ENCODE peak calls at places on chromosomes 3 and 15, in seven cellular contexts. G, Q, U, W, R, N and X are unnamed samples.

GRCh38 chr3:51343918-51344687 is 41.0 kb upstream of the MANF start:
- DNase-seq in G (no peak), W (no peak), N (peak; percentile 12), Q (no peak), U (no peak), R (no peak), X (peak; percentile 46)

GRCh38 chr3:57145852-57146251 is 19.3 kb downstream of the IL17RD start:
- DNase-seq in R (no peak), Q (no peak), N (no peak), U (no peak), W (no peak), G (no peak), X (peak; percentile 9)

GRCh38 chr3:193992638-193993037 is 143.3 kb upstream of the HES1 start:
- DNase-seq in N (no peak), Q (no peak), R (no peak), W (no peak), G (no peak), U (no peak), X (no peak)

GRCh38 chr3:66413151-66413751 is 87.6 kb downstream of the LRIG1 start:
- DNase-seq in G (no peak), R (no peak), Q (no peak), U (no peak), N (no peak), W (no peak), X (peak; percentile 52)

GRCh38 chr3:135034881-135035440 is 239.9 kb downstream of the EPHB1 start:
- DNase-seq in N (no peak), U (no peak), R (no peak), Q (no peak), W (no peak), G (no peak), X (no peak)

GRCh38 chr3:134652409-134652831 is 1.6 kb upstream of the KY start:
- DNase-seq in Q (peak; percentile 5), U (no peak), R (no peak), G (peak; percentile 33), N (no peak), W (peak; percentile 78), X (peak; percentile 45)

GRCh38 chr3:48564022-48564421 is 441 bp upstream of the UCN2 start:
- DNase-seq in W (no peak), U (peak; percentile 6), G (no peak), R (no peak), N (no peak), Q (peak; percentile 30), X (no peak)

GRCh38 chr15:92600902-92601301 is 54.7 kb downstream of the FAM174B start:
- DNase-seq in G (no peak), W (no peak), Q (no peak), N (no peak), U (no peak), R (no peak), X (no peak)

GRCh38 chr3:30625541-30626438 is 19.4 kb downstream of the TGFBR2 start:
- DNase-seq in Q (no peak), G (no peak), R (no peak), U (no peak), N (no peak), W (no peak), X (no peak)

GRCh38 chr15:23561914-23562313 is 3.6 kb upstream of the MKRN3 start:
- DNase-seq in R (no peak), U (no peak), W (no peak), G (peak; percentile 12), Q (no peak), N (no peak), X (no peak)

GRCh38 chr3:151146071-151146730 is 56.8 kb downstream of the GPR171 start:
- DNase-seq in Q (peak; percentile 77), N (peak; percentile 82), U (no peak), R (peak; percentile 55), W (peak; percentile 62), G (peak; percentile 92), X (peak; percentile 91)

GRCh38 chr3:188439080-188439479 is 285.1 kb downstream of the LPP start:
- DNase-seq in G (no peak), W (no peak), R (no peak), Q (peak; percentile 60), U (peak; percentile 5), N (no peak), X (no peak)

GRCh38 chr3:119763466-119763865 is 18.4 kb upstream of the NR1I2 start:
- DNase-seq in N (no peak), Q (no peak), R (no peak), G (no peak), W (no peak), U (no peak), X (no peak)

GRCh38 chr15:69593981-69594966 is 141.7 kb downstream of the RPLP1 start:
- DNase-seq in R (peak; percentile 98), U (no peak), W (peak; percentile 95), Q (no peak), N (peak; percentile 26), G (peak; percentile 90), X (no peak)

GRCh38 chr3:144868506-144868905 is 896.9 kb downstream of the DIPK2A start:
- DNase-seq in R (no peak), Q (no peak), N (no peak), U (no peak), W (no peak), G (no peak), X (no peak)

GRCh38 chr3:132405609-132406299 is 11.5 kb upstream of the DNAJC13 start:
- DNase-seq in U (no peak), R (no peak), N (no peak), Q (no peak), W (no peak), G (no peak), X (no peak)

GRCh38 chr3:112814256-112814655 is 32.4 kb downstream of the CD200R1L start:
- DNase-seq in R (no peak), N (no peak), G (no peak), W (no peak), Q (peak; percentile 24), U (no peak), X (no peak)

GRCh38 chr3:126146034-126146433 is 34.4 kb downstream of the ALDH1L1 start:
- DNase-seq in G (no peak), U (no peak), W (no peak), N (peak; percentile 15), R (no peak), Q (no peak), X (peak; percentile 37)

GRCh38 chr3:132709761-132710160 is 12.4 kb downstream of the NPHP3 start:
- DNase-seq in G (no peak), N (no peak), W (no peak), R (no peak), Q (no peak), U (no peak), X (no peak)

GRCh38 chr3:78717042-78717441 is 1050.8 kb downstream of the ROBO1 start:
- DNase-seq in U (no peak), G (no peak), R (no peak), Q (no peak), W (no peak), N (no peak), X (no peak)

GRCh38 chr3:79039192-79039591 is 728.6 kb downstream of the ROBO1 start:
- DNase-seq in N (no peak), R (no peak), G (no peak), Q (no peak), W (no peak), U (no peak), X (no peak)

GRCh38 chr3:179074656-179075055 is 3.0 kb upstream of the ZMAT3 start:
- DNase-seq in W (no peak), R (no peak), Q (peak; percentile 49), G (no peak), N (no peak), U (no peak), X (no peak)

GRCh38 chr3:30646181-30646876 is 39.9 kb downstream of the TGFBR2 start:
- DNase-seq in R (no peak), Q (no peak), U (no peak), W (no peak), G (no peak), N (no peak), X (no peak)

GRCh38 chr3:54830658-54831057 is 97.2 kb downstream of the LRTM1 start:
- DNase-seq in G (no peak), Q (peak; percentile 60), U (no peak), R (peak; percentile 33), N (peak; percentile 68), W (no peak), X (peak; percentile 71)

GRCh38 chr15:39248204-39248603 is 332.7 kb upstream of the THBS1 start:
- DNase-seq in R (no peak), G (no peak), U (no peak), N (no peak), W (peak; percentile 4), Q (no peak), X (peak; percentile 90)

GRCh38 chr3:24264748-24265158 is 229.9 kb downstream of the THRB start:
- DNase-seq in Q (peak; percentile 64), U (no peak), G (no peak), W (no peak), R (peak; percentile 4), N (no peak), X (no peak)

GRCh38 chr3:17141699-17142098 is 256.9 kb downstream of the PLCL2 start:
- DNase-seq in Q (no peak), N (no peak), G (no peak), W (no peak), R (no peak), U (no peak), X (no peak)

GRCh38 chr3:133888739-133889340 is 6.8 kb downstream of the RAB6B start:
- DNase-seq in N (no peak), R (no peak), G (no peak), Q (no peak), W (no peak), U (no peak), X (no peak)

GRCh38 chr3:185477316-185477715 is 21.5 kb downstream of the TMEM41A start:
- DNase-seq in W (no peak), N (no peak), U (no peak), R (no peak), Q (no peak), G (no peak), X (no peak)

GRCh38 chr3:133374706-133375105 is 25.1 kb upstream of the BFSP2 start:
- DNase-seq in N (peak; percentile 20), U (no peak), Q (no peak), W (no peak), R (no peak), G (peak; percentile 81), X (no peak)